ENCODE peak calls at places on chromosomes 4 and X, in six cellular contexts. J is mesendoderm, G is IMR-90, C is neuronal stem cell, I is H1, L is mesenchymal stem cell. Q is an unnamed sample.

GRCh38 chrX:39603291-39603690 is 494.5 kb downstream of the BCOR start:
- DNase-seq in C (no peak), L (no peak), J (peak), G (no peak), I (no peak), Q (peak)

GRCh38 chr4:176981551-176981950 is 188.8 kb upstream of the VEGFC start:
- DNase-seq in I (no peak), C (no peak), L (peak), J (no peak), G (peak), Q (peak)

GRCh38 chr4:15479089-15479912 is 9.6 kb downstream of the CC2D2A start:
- DNase-seq in G (peak), C (peak), L (peak), J (peak), I (peak), Q (peak)

GRCh38 chr4:109989618-109990017 is 76.9 kb downstream of the EGF start:
- DNase-seq in L (no peak), C (no peak), G (no peak), J (no peak), I (no peak), Q (no peak)

GRCh38 chrX:3550160-3550765 is 163.2 kb downstream of the PRKX start:
- DNase-seq in C (no peak), G (no peak), I (peak), J (peak), L (peak), Q (no peak)

GRCh38 chr4:144590020-144590419 is 55.9 kb upstream of the HHIP start:
- DNase-seq in I (no peak), J (no peak), L (no peak), C (no peak), G (no peak), Q (no peak)

GRCh38 chr4:13865871-13866669 is 238.5 kb upstream of the BOD1L1 start:
- DNase-seq in J (peak), C (no peak), G (peak), L (peak), I (no peak), Q (no peak)

GRCh38 chrX:32948130-32948529 is 263.2 kb downstream of the DMD start:
- DNase-seq in J (no peak), I (no peak), L (no peak), C (no peak), G (peak), Q (no peak)

GRCh38 chr4:40564004-40564403 is 65.7 kb downstream of the RBM47 start:
- DNase-seq in J (no peak), L (no peak), G (no peak), I (no peak), C (no peak), Q (peak)

GRCh38 chr4:80305466-80305865 is 30.1 kb upstream of the CFAP299 start:
- DNase-seq in J (no peak), C (no peak), I (no peak), L (peak), G (peak), Q (no peak)

GRCh38 chr4:2248044-2248780 is 6.3 kb upstream of the HAUS3 start:
- DNase-seq in J (no peak), G (no peak), C (no peak), I (no peak), L (no peak), Q (no peak)

GRCh38 chr4:189912170-189912569 is 28.5 kb upstream of the FRG1 start:
- DNase-seq in I (no peak), G (no peak), L (no peak), J (peak), C (no peak), Q (no peak)

GRCh38 chr4:169009281-169010124 is 552 bp downstream of the CBR4 start:
- DNase-seq in G (peak), C (peak), L (peak), J (peak), I (peak), Q (peak)

GRCh38 chr4:169012049-169012448 is 2.0 kb upstream of the CBR4 start:
- DNase-seq in I (no peak), G (no peak), J (no peak), C (no peak), L (no peak), Q (no peak)

GRCh38 chr4:169013396-169013795 is 3.3 kb upstream of the CBR4 start:
- DNase-seq in I (no peak), G (no peak), C (no peak), J (no peak), L (no peak), Q (no peak)

GRCh38 chr4:169008478-169008877 is 1.6 kb downstream of the CBR4 start:
- DNase-seq in L (no peak), J (no peak), G (no peak), I (no peak), C (no peak), Q (no peak)

GRCh38 chr4:169010125-169011023 is at the start of gene CBR4:
- DNase-seq in G (peak), C (peak), I (peak), J (peak), L (peak), Q (peak)
- H3K4ac ChIP-seq in G (peak), C (peak), I (peak), J (peak), L (peak), Q (peak)

GRCh38 chr4:184441461-184442392 is 32.6 kb downstream of the IRF2 start:
- DNase-seq in L (no peak), G (peak), J (peak), I (no peak), C (no peak), Q (no peak)

GRCh38 chr4:184443318-184443717 is 31.0 kb downstream of the IRF2 start:
- DNase-seq in I (no peak), C (no peak), G (no peak), J (no peak), L (no peak), Q (no peak)

GRCh38 chr4:184439386-184439785 is 35.0 kb downstream of the IRF2 start:
- DNase-seq in L (no peak), J (no peak), G (peak), I (no peak), C (no peak), Q (no peak)

GRCh38 chr4:184439856-184440592 is 34.3 kb downstream of the IRF2 start:
- DNase-seq in I (no peak), L (no peak), G (peak), J (no peak), C (no peak), Q (peak)

GRCh38 chr4:184440593-184441358 is 33.6 kb downstream of the IRF2 start:
- DNase-seq in I (no peak), C (no peak), G (no peak), L (no peak), J (no peak), Q (no peak)
- H3K4me3 ChIP-seq in I (no peak), C (no peak), G (no peak), L (no peak), J (no peak), Q (no peak)

DNA sequence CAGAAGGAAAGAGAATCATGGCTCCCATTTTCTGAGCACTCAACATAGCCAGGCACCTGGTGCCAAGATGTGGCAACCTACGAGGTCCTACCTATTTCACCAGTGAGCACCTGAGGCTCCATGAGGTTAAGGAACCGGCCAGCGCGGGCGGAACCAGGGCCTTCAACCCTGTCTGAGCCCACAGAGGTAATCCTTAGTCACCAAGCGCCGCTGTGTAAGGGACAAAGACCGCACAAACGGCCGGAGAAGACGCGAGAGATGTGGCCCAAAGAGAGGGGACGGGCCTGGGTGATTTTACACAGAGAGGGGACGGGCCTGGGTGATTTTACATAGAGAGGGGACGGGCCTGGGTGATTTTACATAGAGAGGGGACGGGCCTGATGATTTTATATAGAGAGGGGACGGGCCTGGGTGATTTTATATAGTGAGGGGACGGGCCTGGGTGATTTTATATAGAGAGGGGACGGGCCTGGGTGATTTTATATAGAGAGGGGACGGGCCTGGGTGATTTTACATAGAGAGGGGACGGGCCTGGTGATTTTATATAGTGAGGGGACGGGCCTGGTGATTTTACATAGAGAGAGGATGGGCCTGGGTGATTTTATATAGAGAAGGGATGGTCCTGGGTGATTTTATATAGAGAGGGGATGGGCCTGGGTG is 114.2 kb downstream of the SMIM20 start:
- DNase-seq in G (no peak), J (peak), C (no peak), I (peak), L (no peak), Q (no peak)
- H3K4ac ChIP-seq in G (no peak), J (no peak), C (no peak), I (peak), L (no peak), Q (no peak)

GRCh38 chr4:53456178-53456577 is 78.7 kb downstream of the FIP1L1 start:
- DNase-seq in C (no peak), L (no peak), J (no peak), G (no peak), I (no peak), Q (no peak)
- H3K4me3 ChIP-seq in C (no peak), L (no peak), J (no peak), G (no peak), I (no peak), Q (no peak)

GRCh38 chr4:8050180-8050554 is 108.4 kb downstream of the ABLIM2 start:
- DNase-seq in J (no peak), C (no peak), L (no peak), G (no peak), I (no peak), Q (no peak)

GRCh38 chr4:8052160-8052691 is 106.4 kb downstream of the ABLIM2 start:
- DNase-seq in J (no peak), L (no peak), I (no peak), C (no peak), G (no peak), Q (no peak)

GRCh38 chr4:8051644-8052043 is 107.0 kb downstream of the ABLIM2 start:
- DNase-seq in L (no peak), C (no peak), I (no peak), J (no peak), G (no peak), Q (no peak)

GRCh38 chr4:8048856-8049686 is 109.4 kb upstream of the AFAP1 start:
- DNase-seq in L (no peak), G (no peak), J (peak), I (no peak), C (no peak), Q (no peak)

DNA sequence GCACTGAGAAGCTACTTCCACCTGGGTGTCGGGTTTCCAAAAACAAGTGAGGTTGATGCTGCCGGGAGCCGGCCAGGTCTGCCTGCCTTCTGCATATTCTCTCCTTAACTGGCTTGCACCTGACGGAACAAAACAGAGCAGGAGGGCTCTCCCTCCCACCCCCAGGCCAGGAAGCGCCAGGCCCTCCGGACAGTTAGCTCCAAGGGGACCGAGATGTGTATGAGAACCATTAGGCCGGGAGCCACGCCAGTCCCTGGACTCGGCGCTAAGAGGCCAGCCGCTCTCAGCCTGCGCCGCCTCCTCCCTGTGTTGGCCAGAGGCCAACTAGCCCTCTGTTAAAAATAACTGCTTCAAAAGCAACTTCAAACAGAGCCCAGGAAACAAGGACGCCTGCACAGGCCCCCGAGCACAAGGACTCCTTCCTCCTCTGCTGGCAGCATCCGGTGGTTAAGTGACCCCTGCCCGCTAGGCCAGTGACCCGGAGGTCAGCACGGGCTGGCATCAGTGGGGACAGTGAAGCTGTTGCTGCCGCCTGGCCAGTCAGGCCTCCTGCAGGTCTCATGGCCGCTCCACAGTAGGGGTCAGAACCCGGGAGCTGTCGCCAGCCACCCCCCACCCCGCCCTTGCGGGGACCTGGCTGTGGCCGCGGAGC is 107.9 kb downstream of the ABLIM2 start:
- DNase-seq in I (peak), J (peak), L (peak), C (no peak), G (peak), Q (no peak)
- H3K4ac ChIP-seq in I (peak), J (no peak), L (no peak), C (no peak), G (no peak), Q (no peak)

GRCh38 chr4:58166496-58166895 is 1056.3 kb upstream of the IGFBP7 start:
- DNase-seq in I (no peak), L (no peak), J (no peak), G (no peak), C (no peak), Q (no peak)

DNA sequence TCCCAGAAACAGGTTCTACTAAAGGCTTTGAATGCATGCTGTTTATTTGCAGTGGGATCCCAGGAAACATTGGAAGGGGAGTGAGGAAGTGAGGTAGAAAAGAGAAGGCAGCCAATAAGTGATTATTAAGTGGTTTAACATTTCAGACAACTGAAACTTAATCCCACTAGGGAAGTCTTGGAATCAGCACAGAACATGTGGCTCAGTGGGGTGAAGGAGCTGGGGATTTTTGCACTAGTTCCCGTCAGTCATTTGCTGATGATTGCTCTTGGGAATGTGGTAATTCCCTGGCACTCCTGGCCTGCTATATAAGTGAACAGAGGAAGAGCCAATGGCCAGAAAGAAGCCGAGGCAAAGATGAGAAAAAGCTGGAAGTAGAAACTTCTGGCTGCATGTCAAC is 1053.0 kb upstream of the IGFBP7 start:
- DNase-seq in L (no peak), C (no peak), G (no peak), J (no peak), I (no peak), Q (no peak)
- H3K4me3 ChIP-seq in L (no peak), C (no peak), G (no peak), J (no peak), I (no peak), Q (no peak)

GRCh38 chr4:54781771-54782170 is 124.0 kb downstream of the KIT start:
- DNase-seq in G (no peak), C (no peak), J (no peak), I (no peak), L (no peak), Q (no peak)
- H3K4ac ChIP-seq in G (no peak), C (no peak), J (no peak), I (no peak), L (no peak), Q (no peak)

GRCh38 chr4:119026662-119027444 is 108.8 kb upstream of the MYOZ2 start:
- DNase-seq in I (no peak), G (no peak), J (peak), C (no peak), L (no peak), Q (no peak)
- H3K4me3 ChIP-seq in I (no peak), G (peak), J (no peak), C (no peak), L (no peak), Q (no peak)